ENCODE peak calls at places on chromosomes 3 and 15, in eight cellular contexts. One of them, this sample, is unnamed.

GRCh38 chr3:169861871-169862270 is 7.9 kb downstream of the LRRC31 start:
- DNase-seq in NCI-H460: no peak
- DNase-seq in T-cell: no peak
- DNase-seq in Right ventricle myocardium superior: no peak
- DNase-seq in effector memory CD4-positive, alpha-beta T cell: no peak
- DNase-seq in NCI-H1105 treated with DMSO at 0.1 percent for 48 hours: no peak
- DNase-seq in CD8-positive, alpha-beta T cell: no peak
- DNase-seq in lower lobe of right lung: no peak
- DNase-seq in this sample: no peak

GRCh38 chr15:74365619-74366445 is 1.6 kb downstream of the CYP11A1 start:
- DNase-seq in T-cell: no peak
- DNase-seq in NCI-H460: no peak
- DNase-seq in CD8-positive, alpha-beta T cell: peak; percentile 27
- DNase-seq in effector memory CD4-positive, alpha-beta T cell: no peak
- DNase-seq in lower lobe of right lung: peak; percentile 58
- DNase-seq in Right ventricle myocardium superior: peak; percentile 71
- DNase-seq in NCI-H1105 treated with DMSO at 0.1 percent for 48 hours: no peak
- DNase-seq in this sample: no peak

GRCh38 chr3:33717616-33717865 is 513 bp downstream of the CLASP2 start:
- DNase-seq in NCI-H1105 treated with DMSO at 0.1 percent for 48 hours: no peak
- DNase-seq in lower lobe of right lung: peak; percentile 84
- DNase-seq in CD8-positive, alpha-beta T cell: no peak
- DNase-seq in Right ventricle myocardium superior: peak; percentile 79
- DNase-seq in effector memory CD4-positive, alpha-beta T cell: no peak
- DNase-seq in T-cell: no peak
- DNase-seq in NCI-H460: peak; percentile 33
- DNase-seq in this sample: no peak

GRCh38 chr3:122682016-122682374 is 1.4 kb downstream of the PARP14 start:
- DNase-seq in T-cell: no peak
- DNase-seq in lower lobe of right lung: no peak
- DNase-seq in NCI-H1105 treated with DMSO at 0.1 percent for 48 hours: no peak
- DNase-seq in effector memory CD4-positive, alpha-beta T cell: no peak
- DNase-seq in Right ventricle myocardium superior: no peak
- DNase-seq in NCI-H460: no peak
- DNase-seq in CD8-positive, alpha-beta T cell: no peak
- DNase-seq in this sample: no peak

GRCh38 chr3:187733371-187733770 is 11.9 kb downstream of the BCL6 start:
- DNase-seq in NCI-H460: no peak
- DNase-seq in NCI-H1105 treated with DMSO at 0.1 percent for 48 hours: no peak
- DNase-seq in lower lobe of right lung: no peak
- DNase-seq in CD8-positive, alpha-beta T cell: no peak
- DNase-seq in Right ventricle myocardium superior: no peak
- DNase-seq in T-cell: no peak
- DNase-seq in effector memory CD4-positive, alpha-beta T cell: no peak
- DNase-seq in this sample: no peak

GRCh38 chr15:79923068-79923514 is 26.3 kb upstream of the MTHFS start:
- DNase-seq in lower lobe of right lung: peak; percentile 85
- DNase-seq in effector memory CD4-positive, alpha-beta T cell: peak; percentile 59
- DNase-seq in T-cell: peak; percentile 63
- DNase-seq in NCI-H460: peak; percentile 14
- DNase-seq in CD8-positive, alpha-beta T cell: peak; percentile 70
- DNase-seq in NCI-H1105 treated with DMSO at 0.1 percent for 48 hours: peak; percentile 17
- DNase-seq in Right ventricle myocardium superior: peak; percentile 80
- DNase-seq in this sample: peak; percentile 76

GRCh38 chr15:81493246-81493645 is 119.2 kb upstream of the TMC3 start:
- DNase-seq in lower lobe of right lung: no peak
- DNase-seq in NCI-H1105 treated with DMSO at 0.1 percent for 48 hours: no peak
- DNase-seq in Right ventricle myocardium superior: no peak
- DNase-seq in effector memory CD4-positive, alpha-beta T cell: no peak
- DNase-seq in NCI-H460: no peak
- DNase-seq in CD8-positive, alpha-beta T cell: no peak
- DNase-seq in T-cell: no peak
- DNase-seq in this sample: no peak

GRCh38 chr3:8621872-8622271 is 22.7 kb downstream of the SSUH2 start:
- DNase-seq in NCI-H1105 treated with DMSO at 0.1 percent for 48 hours: no peak
- DNase-seq in effector memory CD4-positive, alpha-beta T cell: no peak
- DNase-seq in CD8-positive, alpha-beta T cell: no peak
- DNase-seq in Right ventricle myocardium superior: no peak
- DNase-seq in NCI-H460: no peak
- DNase-seq in T-cell: no peak
- DNase-seq in lower lobe of right lung: no peak
- DNase-seq in this sample: no peak

GRCh38 chr3:102671005-102671404 is 236.2 kb downstream of the ZPLD1 start:
- DNase-seq in Right ventricle myocardium superior: no peak
- DNase-seq in CD8-positive, alpha-beta T cell: no peak
- DNase-seq in effector memory CD4-positive, alpha-beta T cell: no peak
- DNase-seq in NCI-H1105 treated with DMSO at 0.1 percent for 48 hours: no peak
- DNase-seq in NCI-H460: no peak
- DNase-seq in T-cell: no peak
- DNase-seq in lower lobe of right lung: no peak
- DNase-seq in this sample: no peak

GRCh38 chr3:194137314-194138097 is 1.6 kb downstream of the HES1 start:
- DNase-seq in T-cell: peak; percentile 13
- DNase-seq in Right ventricle myocardium superior: peak; percentile 73
- DNase-seq in NCI-H1105 treated with DMSO at 0.1 percent for 48 hours: peak; percentile 67
- DNase-seq in CD8-positive, alpha-beta T cell: peak; percentile 36
- DNase-seq in effector memory CD4-positive, alpha-beta T cell: no peak
- DNase-seq in lower lobe of right lung: peak; percentile 86
- DNase-seq in NCI-H460: no peak
- DNase-seq in this sample: peak; percentile 31